ENCODE peak calls at places on chromosome 21, in five cellular contexts. K is fibroblast of mammary gland, U is MG63, G is AG04450, R is astrocyte of the spinal cord. W is an unnamed sample.

GRCh38 chr21:23475518-23476189 is 2131.6 kb downstream of the MRPL39 start:
- DNase-seq in U (no peak), K (no peak), R (no peak), G (no peak), W (no peak)

GRCh38 chr21:42056468-42056867 is 14.6 kb upstream of the UMODL1 start:
- DNase-seq in K (no peak), R (no peak), U (no peak), G (no peak), W (no peak)

GRCh38 chr21:15688016-15688415 is 41.8 kb upstream of the USP25 start:
- DNase-seq in U (no peak), G (no peak), R (no peak), K (no peak), W (no peak)

GRCh38 chr21:36723371-36723881 is 24.5 kb downstream of the SIM2 start:
- DNase-seq in K (no peak), G (no peak), U (no peak), R (no peak), W (no peak)

GRCh38 chr21:41346758-41347157 is 15.1 kb upstream of the MX2 start:
- DNase-seq in U (no peak), K (no peak), G (no peak), R (no peak), W (no peak)

GRCh38 chr21:45411810-45412206 is 6.8 kb downstream of the COL18A1 start:
- DNase-seq in K (no peak), R (no peak), U (no peak), G (no peak), W (no peak)

GRCh38 chr21:42264245-42265195 is 45.6 kb downstream of the ABCG1 start:
- DNase-seq in G (no peak), U (no peak), K (no peak), R (no peak), W (no peak)

GRCh38 chr21:34080693-34081092 is 7.3 kb downstream of the MRPS6 start:
- DNase-seq in K (no peak), U (no peak), G (no peak), R (no peak), W (no peak)

GRCh38 chr21:36839123-36839522 is 127.3 kb downstream of the HLCS start:
- DNase-seq in G (peak; percentile 61), U (no peak), K (peak; percentile 75), R (peak; percentile 68), W (no peak)

W was measured in iPS DF 6.9.